ENCODE peak calls at places on chromosomes 16 and 17, in four cellular contexts. D is K562, A is endothelial cell of umbilical vein, R is IMR-90. M is an unnamed sample. For H3K9me1 and H3K4me1, the result is how much of the 10 kb centered on the place peaks cover.

GRCh38 chr17:29051731-29052130 is 8.8 kb downstream of the PIPOX start:
- DNase-seq in D (no peak), A (no peak), R (no peak), M (no peak)

GRCh38 chr16:2799852-2800226 is 1.6 kb downstream of the PRSS41 start:
- DNase-seq in A (no peak), D (no peak), R (peak), M (no peak)

GRCh38 chr17:81909966-81910839 is 996 bp downstream of the PCYT2 start:
- DNase-seq in R (no peak), A (no peak), D (peak), M (no peak)

GRCh38 chr16:79845006-79845733 is 244.6 kb upstream of the MAF start:
- DNase-seq in D (no peak), R (no peak), A (no peak), M (no peak)

GRCh38 chr16:46727184-46727583 is 21.0 kb downstream of the MYLK3 start:
- DNase-seq in A (no peak), R (no peak), D (no peak), M (no peak)

GRCh38 chr17:62704381-62704971 is 77.0 kb downstream of the MRC2 start:
- DNase-seq in R (peak), A (peak), D (peak), M (peak)

GRCh38 chr16:82936941-82937551 is 310.3 kb downstream of the CDH13 start:
- DNase-seq in R (peak), D (no peak), A (peak), M (no peak)

GRCh38 chr17:71068351-71068750 is 899.0 kb downstream of the KCNJ2 start:
- DNase-seq in R (peak), D (no peak), A (no peak), M (no peak)

GRCh38 chr16:68782198-68783174 is 45.4 kb downstream of the CDH1 start:
- DNase-seq in R (no peak), A (no peak), D (no peak), M (no peak)

GRCh38 chr17:732788-733720 is 658 bp downstream of the TLCD3A start:
- DNase-seq in D (peak), R (peak), A (peak), M (no peak)

GRCh38 chr16:57284206-57284951 is at the start of gene PLLP:
- DNase-seq in A (peak), R (peak), D (peak), M (no peak)

GRCh38 chr17:81513669-81514484 is 1.3 kb upstream of the ACTG1 start:
- DNase-seq in A (peak), D (peak), R (peak), M (no peak)

GRCh38 chr17:45768000-45768399 is 16.1 kb upstream of the CRHR1 start:
- DNase-seq in D (no peak), A (no peak), R (no peak), M (no peak)

GRCh38 chr17:6591599-6592158 is 35.3 kb upstream of the PITPNM3 start:
- DNase-seq in D (no peak), R (peak), A (no peak), M (peak)

GRCh38 chr17:31593806-31594205 is 202.3 kb downstream of the RAB11FIP4 start:
- DNase-seq in R (peak), D (no peak), A (no peak), M (peak)

GRCh38 chr16:19929062-19929511 is 44.4 kb upstream of the GPRC5B start:
- DNase-seq in A (no peak), D (no peak), R (no peak), M (no peak)

GRCh38 chr17:28622186-28622585 is 8.2 kb upstream of the RSKR start:
- DNase-seq in D (no peak), A (no peak), R (no peak), M (no peak)

GRCh38 chr16:69073181-69073669 is 32.2 kb upstream of the HAS3 start:
- DNase-seq in R (peak), A (peak), D (no peak), M (peak)

GRCh38 chr16:27687605-27688004 is 137.7 kb downstream of the KATNIP start:
- DNase-seq in D (no peak), R (no peak), A (no peak), M (no peak)

GRCh38 chr16:57667526-57668258 is 414 bp upstream of the ADGRG3 start:
- DNase-seq in A (no peak), R (peak), D (peak), M (no peak)

GRCh38 chr16:85469929-85470590 is 143.1 kb upstream of the GSE1 start:
- DNase-seq in A (no peak), D (no peak), R (no peak), M (no peak)

GRCh38 chr16:85470873-85471272 is 142.2 kb upstream of the GSE1 start:
- DNase-seq in A (no peak), D (no peak), R (no peak), M (no peak)

GRCh38 chr16:85473326-85473725 is 139.8 kb upstream of the GSE1 start:
- DNase-seq in R (no peak), A (no peak), D (no peak), M (no peak)

GRCh38 chr16:85472514-85472913 is 140.6 kb upstream of the GSE1 start:
- DNase-seq in R (no peak), D (no peak), A (no peak), M (no peak)

DNA sequence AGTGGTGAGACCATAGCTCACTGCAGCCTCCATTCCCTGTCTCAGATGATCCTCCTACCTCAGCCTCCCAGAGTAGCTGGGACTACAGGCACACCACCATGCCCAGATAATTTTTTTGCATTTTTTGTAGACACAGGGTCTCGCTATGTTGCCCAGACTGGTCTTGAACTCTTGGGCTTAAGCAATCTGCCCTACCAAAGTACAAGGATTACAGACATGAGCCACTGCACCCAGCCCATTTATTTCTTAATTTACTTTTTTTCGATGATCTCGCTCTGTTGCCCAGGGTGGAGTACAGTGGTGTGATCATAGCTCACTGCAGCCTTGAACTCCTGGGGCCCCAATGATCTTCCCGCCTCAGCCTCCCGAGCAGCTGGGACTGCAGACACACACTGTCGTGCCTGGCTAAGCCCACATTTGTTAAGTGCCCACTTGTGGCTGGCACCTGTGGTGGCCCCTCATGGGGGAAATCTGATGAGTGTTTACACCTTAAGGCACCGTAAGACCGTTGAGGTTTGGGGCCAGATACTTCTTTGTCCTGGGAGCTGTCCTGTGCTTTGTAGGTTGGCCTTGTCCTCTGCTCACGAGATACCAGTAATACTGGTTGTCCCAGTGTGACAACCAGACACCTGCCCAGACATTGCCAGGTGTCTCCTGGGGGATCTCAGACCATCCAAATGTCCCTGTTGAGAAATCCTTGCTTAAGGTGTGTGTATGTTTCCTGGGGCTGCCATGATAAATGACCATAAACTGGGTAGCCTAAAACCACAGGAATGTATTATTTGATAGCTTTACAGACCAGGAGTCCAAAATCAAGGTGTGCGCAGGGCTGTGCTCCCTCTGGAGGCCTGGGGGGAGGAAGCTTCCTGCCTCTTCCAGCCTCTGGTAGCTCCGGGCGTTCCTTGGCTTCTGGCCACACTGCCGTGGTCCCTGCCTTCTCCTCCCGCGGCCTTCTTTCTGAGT is 141.4 kb upstream of the GSE1 start:
- DNase-seq in R (no peak), A (no peak), D (peak), M (no peak)
- H3K9me1 ChIP-seq in R (under half), A (under half), D (under half), M (under half)

DNA sequence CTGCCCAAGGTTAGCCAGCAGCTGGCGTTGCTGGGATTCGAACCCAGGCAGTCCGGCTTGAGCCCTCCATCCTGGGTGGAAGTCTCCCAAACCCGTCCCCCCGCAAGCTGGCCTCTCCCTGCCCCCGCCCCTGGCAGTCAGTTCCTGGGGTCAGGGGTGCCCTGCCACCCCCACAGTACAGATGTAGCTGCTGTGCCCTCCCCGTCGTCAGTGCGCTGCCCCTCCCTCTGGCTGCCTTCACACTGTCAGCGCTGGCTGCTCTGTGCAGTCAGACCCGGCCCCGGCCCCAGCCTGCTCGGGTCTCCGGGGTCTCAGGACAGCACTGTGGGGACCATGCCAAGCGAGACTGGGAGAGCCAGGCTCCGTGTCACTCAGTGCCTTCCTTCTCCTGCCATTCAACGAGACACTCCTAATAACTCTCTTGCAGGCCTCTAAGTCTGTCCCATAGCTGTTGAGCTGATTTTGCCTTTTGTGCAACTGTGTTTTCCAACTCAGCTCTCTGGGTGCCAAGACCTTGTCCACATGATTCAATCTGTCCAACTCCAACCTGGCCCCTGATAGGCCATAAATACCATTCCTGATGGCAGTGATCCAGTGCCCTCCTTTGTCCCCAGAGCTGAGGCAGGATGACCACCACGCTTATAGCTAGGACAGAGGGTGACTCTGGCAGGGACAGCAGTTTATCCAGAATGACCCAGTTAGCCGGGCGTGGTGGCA is 55.5 kb upstream of the IL34 start:
- DNase-seq in R (no peak), D (no peak), A (no peak), M (no peak)
- H3K9ac ChIP-seq in R (no peak), D (peak), A (no peak), M (no peak)

GRCh38 chr16:77398495-77398894 is 36.3 kb downstream of the ADAMTS18 start:
- DNase-seq in D (no peak), R (no peak), A (no peak), M (no peak)
- H3K4me1 ChIP-seq in D (under half), R (under half), A (under half), M (under half)

GRCh38 chr17:48513097-48513496 is 17.7 kb downstream of the HOXB1 start:
- DNase-seq in A (no peak), D (peak), R (no peak), M (no peak)
- H3K9me1 ChIP-seq in A (under half), D (under half), R (under half), M (under half)

M was measured in keratinocyte.